ENCODE peak calls at places on chromosomes 7 and 10, in four cellular contexts. G, S, O and P are unnamed samples.

GRCh38 chr7:8724080-8724718 is 290.8 kb downstream of the NXPH1 start:
- DNase-seq in G (peak), S (no peak), O (no peak), P (no peak)

GRCh38 chr7:17041324-17041723 is 159.5 kb upstream of the AGR3 start:
- DNase-seq in G (no peak), S (no peak), O (peak), P (no peak)

GRCh38 chr7:105268056-105268455 is 120.7 kb downstream of the SRPK2 start:
- DNase-seq in G (no peak), S (no peak), O (peak), P (no peak)

GRCh38 chr7:108224387-108224786 is 94.2 kb upstream of the LAMB4 start:
- DNase-seq in G (no peak), S (no peak), O (no peak), P (no peak)

GRCh38 chr7:138864667-138865066 is 66.7 kb upstream of the ATP6V0A4 start:
- DNase-seq in G (no peak), S (no peak), O (peak), P (no peak)

GRCh38 chr10:95655571-95656290 is 780 bp downstream of the ALDH18A1 start:
- DNase-seq in G (peak), S (no peak), O (peak), P (no peak)

GRCh38 chr7:1894906-1895663 is 225.0 kb downstream of the ELFN1 start:
- DNase-seq in G (no peak), S (no peak), O (no peak), P (no peak)

GRCh38 chr7:33903770-33904679 is 1.3 kb upstream of the BMPER start:
- DNase-seq in G (peak), S (peak), O (no peak), P (peak)

GRCh38 chr7:23469150-23469960 is 936 bp downstream of the IGF2BP3 start:
- DNase-seq in G (peak), S (no peak), O (no peak), P (peak)

GRCh38 chr10:66625709-66626590 is 299.9 kb upstream of the LRRTM3 start:
- DNase-seq in G (no peak), S (no peak), O (no peak), P (no peak)

GRCh38 chr7:42650171-42650570 is 261.7 kb downstream of the C7orf25 start:
- DNase-seq in G (no peak), S (no peak), O (no peak), P (no peak)

GRCh38 chr10:5196613-5197234 is at the start of gene AKR1C4:
- DNase-seq in G (no peak), S (no peak), O (no peak), P (no peak)

GRCh38 chr10:79380125-79380917 is 33.1 kb downstream of the PPIF start:
- DNase-seq in G (no peak), S (peak), O (no peak), P (peak)

GRCh38 chr10:11300071-11300470 is 282.4 kb downstream of the CELF2 start:
- DNase-seq in G (no peak), S (no peak), O (no peak), P (no peak)

GRCh38 chr10:62050941-62051433 is 149.5 kb downstream of the ARID5B start:
- DNase-seq in G (no peak), S (no peak), O (peak), P (peak)

GRCh38 chr7:18877874-18878273 is 239.6 kb downstream of the TWIST1 start:
- DNase-seq in G (no peak), S (no peak), O (no peak), P (no peak)

GRCh38 chr10:33216661-33217427 is 117.6 kb downstream of the NRP1 start:
- DNase-seq in G (no peak), S (no peak), O (no peak), P (no peak)

GRCh38 chr7:51255536-51256243 is 60.9 kb downstream of the COBL start:
- DNase-seq in G (peak), S (no peak), O (no peak), P (no peak)

GRCh38 chr7:86372262-86372661 is 271.4 kb upstream of the GRM3 start:
- DNase-seq in G (no peak), S (no peak), O (no peak), P (no peak)

GRCh38 chr7:128948312-128948973 is 10.7 kb downstream of the IRF5 start:
- DNase-seq in G (no peak), S (no peak), O (no peak), P (peak)